ENCODE peak calls at places on chromosomes 3 and 15, in seven cellular contexts. D, O, B, Q, Y, I and R are unnamed samples.

GRCh38 chr15:85587707-85588441 is 206.9 kb downstream of the KLHL25 start:
- DNase-seq in D (no peak), Y (no peak), I (no peak), B (peak), O (no peak), Q (no peak), R (no peak)

GRCh38 chr15:55993804-55994539 is 560 bp upstream of the NEDD4 start:
- DNase-seq in I (peak), Y (no peak), D (no peak), B (no peak), Q (no peak), O (no peak), R (peak)

GRCh38 chr15:82935382-82935781 is 17.1 kb downstream of the HOMER2 start:
- DNase-seq in B (no peak), Q (no peak), I (no peak), Y (no peak), O (no peak), D (no peak), R (no peak)

GRCh38 chr15:100703032-100703578 is 100.7 kb downstream of the ASB7 start:
- DNase-seq in Q (no peak), Y (no peak), D (peak), B (peak), O (no peak), I (no peak), R (no peak)

GRCh38 chr3:133269393-133269792 is 130.5 kb upstream of the BFSP2 start:
- DNase-seq in Y (no peak), D (no peak), O (no peak), B (no peak), Q (no peak), I (peak), R (peak)

GRCh38 chr15:38266247-38266996 is 13.8 kb downstream of the SPRED1 start:
- DNase-seq in B (no peak), D (no peak), Q (no peak), O (no peak), I (no peak), Y (no peak), R (no peak)

GRCh38 chr15:92637621-92638020 is 18.0 kb downstream of the FAM174B start:
- DNase-seq in O (no peak), Q (no peak), D (no peak), B (no peak), I (no peak), Y (no peak), R (no peak)

GRCh38 chr3:143070977-143071551 is 48.5 kb upstream of the CHST2 start:
- DNase-seq in D (no peak), Q (no peak), O (no peak), I (no peak), Y (no peak), B (peak), R (no peak)

GRCh38 chr15:51334011-51334426 is 4.4 kb downstream of the CYP19A1 start:
- DNase-seq in Y (no peak), I (no peak), B (no peak), D (no peak), O (no peak), Q (no peak), R (no peak)

GRCh38 chr3:126136428-126137220 is 43.8 kb downstream of the ALDH1L1 start:
- DNase-seq in B (no peak), D (no peak), Q (no peak), O (no peak), Y (peak), I (no peak), R (no peak)

GRCh38 chr3:99410789-99411311 is 227.5 kb upstream of the COL8A1 start:
- DNase-seq in I (no peak), O (no peak), D (peak), Q (no peak), Y (no peak), B (no peak), R (no peak)

GRCh38 chr3:188721990-188722389 is 449.8 kb upstream of the TPRG1 start:
- DNase-seq in Q (no peak), B (no peak), O (no peak), Y (no peak), D (no peak), I (no peak), R (no peak)

GRCh38 chr3:129409541-129409940 is 18.9 kb downstream of the EFCAB12 start:
- DNase-seq in I (no peak), B (no peak), Q (no peak), O (no peak), Y (no peak), D (no peak), R (no peak)

GRCh38 chr15:59524331-59524731 is 86.3 kb downstream of the FAM81A start:
- DNase-seq in Y (no peak), B (no peak), O (no peak), Q (peak), D (no peak), I (no peak), R (no peak)

GRCh38 chr3:46659285-46659684 is 34.2 kb downstream of the ALS2CL start:
- DNase-seq in Y (no peak), D (no peak), B (no peak), O (no peak), I (no peak), Q (no peak), R (peak)

GRCh38 chr15:49908571-49909295 is 210.3 kb downstream of the ATP8B4 start:
- DNase-seq in D (no peak), O (no peak), I (no peak), Q (no peak), B (no peak), Y (no peak), R (no peak)

GRCh38 chr3:43213631-43214030 is 72.7 kb upstream of the SNRK start:
- DNase-seq in Y (no peak), B (no peak), D (no peak), Q (no peak), I (no peak), O (no peak), R (no peak)

GRCh38 chr3:108518895-108519294 is 8.5 kb upstream of the MYH15 start:
- DNase-seq in B (peak), D (no peak), Q (no peak), I (no peak), Y (no peak), O (no peak), R (no peak)

GRCh38 chr3:9697892-9698291 is 5.7 kb upstream of the CPNE9 start:
- DNase-seq in B (no peak), Y (no peak), I (no peak), O (no peak), Q (no peak), D (no peak), R (no peak)

GRCh38 chr15:29871401-29871800 is 49.1 kb upstream of the TJP1 start:
- DNase-seq in D (no peak), Y (no peak), I (no peak), O (no peak), Q (no peak), B (no peak), R (no peak)

GRCh38 chr15:40380636-40381035 is 1.9 kb upstream of the KNSTRN start:
- DNase-seq in I (no peak), Q (no peak), B (no peak), Y (no peak), O (no peak), D (no peak), R (no peak)

GRCh38 chr15:39279331-39279730 is 301.5 kb upstream of the THBS1 start:
- DNase-seq in I (no peak), B (no peak), Q (no peak), Y (no peak), D (no peak), O (no peak), R (no peak)

GRCh38 chr3:53846134-53846850 is at the start of the genes CHDH and IL17RB:
- DNase-seq in Y (no peak), O (peak), I (peak), D (peak), B (no peak), Q (no peak), R (peak)

GRCh38 chr3:62500556-62501294 is 127.4 kb upstream of the FEZF2 start:
- DNase-seq in I (no peak), D (no peak), Y (no peak), B (no peak), Q (no peak), O (no peak), R (no peak)

GRCh38 chr3:42632146-42632545 is 21.4 kb upstream of the ZBTB47 start:
- DNase-seq in B (no peak), D (no peak), I (no peak), Q (no peak), Y (no peak), O (no peak), R (no peak)

GRCh38 chr3:77159182-77159581 is 119.3 kb downstream of the ROBO2 start:
- DNase-seq in Y (no peak), Q (no peak), B (no peak), O (no peak), I (no peak), D (no peak), R (no peak)

GRCh38 chr3:59678042-59678707 is 628.4 kb upstream of the CFAP20DC start:
- DNase-seq in Y (no peak), B (no peak), D (no peak), O (no peak), Q (no peak), I (peak), R (peak)

GRCh38 chr3:197325773-197326172 is 27.4 kb upstream of the DLG1 start:
- DNase-seq in Y (no peak), O (no peak), I (no peak), D (peak), Q (no peak), B (no peak), R (no peak)

GRCh38 chr3:101637461-101637860 is 39.5 kb downstream of the ZBTB11 start:
- DNase-seq in B (no peak), Q (no peak), I (no peak), D (no peak), O (no peak), Y (no peak), R (no peak)

GRCh38 chr15:98420837-98421236 is 227.5 kb upstream of the IGF1R start:
- DNase-seq in Q (no peak), O (no peak), I (no peak), B (no peak), D (no peak), Y (no peak), R (no peak)

GRCh38 chr15:39920510-39921273 is 626 bp upstream of the GPR176 start:
- DNase-seq in Y (peak), I (peak), B (no peak), D (peak), O (peak), Q (peak), R (peak)

GRCh38 chr15:64895285-64896065 is 16.2 kb upstream of the ANKDD1A start:
- DNase-seq in Q (peak), Y (no peak), B (no peak), D (peak), O (no peak), I (no peak), R (no peak)